ENCODE peak calls at places on chromosomes 4 and X, in ten cellular contexts. One of them, this sample, is unnamed.

GRCh38 chr4:7880681-7881080 is 59.0 kb downstream of the AFAP1 start:
- DNase-seq in activated CD4-positive, alpha-beta memory T cell treated with anti-CD3 and anti-CD28 coated beads, Interleukin-2, amount 10 ng/mL, durations not matched to agents 7 days and 5 days: no peak
- DNase-seq in fibroblast of mammary gland: no peak
- DNase-seq in islet precursor cell: no peak
- DNase-seq in MV-4-11: no peak
- DNase-seq in NCI-H345: no peak
- DNase-seq in NCI-H774: no peak
- DNase-seq in T1000: no peak
- DNase-seq in GDM1: no peak
- DNase-seq in GM12865: no peak
- DNase-seq in this sample: no peak

GRCh38 chr4:101790521-101791188 is at the start of gene BANK1:
- DNase-seq in activated CD4-positive, alpha-beta memory T cell treated with anti-CD3 and anti-CD28 coated beads, Interleukin-2, amount 10 ng/mL, durations not matched to agents 7 days and 5 days: peak; percentile 64
- DNase-seq in fibroblast of mammary gland: no peak
- DNase-seq in islet precursor cell: peak; percentile 89
- DNase-seq in MV-4-11: peak; percentile 89
- DNase-seq in NCI-H345: peak; percentile 54
- DNase-seq in NCI-H774: no peak
- DNase-seq in T1000: no peak
- DNase-seq in GDM1: peak; percentile 84
- DNase-seq in GM12865: peak; percentile 88
- DNase-seq in this sample: no peak

GRCh38 chrX:51332188-51332942 is at the start of gene NUDT10:
- DNase-seq in activated CD4-positive, alpha-beta memory T cell treated with anti-CD3 and anti-CD28 coated beads, Interleukin-2, amount 10 ng/mL, durations not matched to agents 7 days and 5 days: peak; percentile 24
- DNase-seq in fibroblast of mammary gland: peak; percentile 46
- DNase-seq in islet precursor cell: peak; percentile 93
- DNase-seq in MV-4-11: no peak
- DNase-seq in NCI-H345: no peak
- DNase-seq in NCI-H774: no peak
- DNase-seq in T1000: no peak
- DNase-seq in GDM1: no peak
- DNase-seq in GM12865: peak; percentile 0
- DNase-seq in this sample: peak; percentile 71

GRCh38 chrX:49249071-49249470 is 13.8 kb downstream of the CCDC22 start:
- DNase-seq in activated CD4-positive, alpha-beta memory T cell treated with anti-CD3 and anti-CD28 coated beads, Interleukin-2, amount 10 ng/mL, durations not matched to agents 7 days and 5 days: no peak
- DNase-seq in fibroblast of mammary gland: no peak
- DNase-seq in islet precursor cell: no peak
- DNase-seq in MV-4-11: no peak
- DNase-seq in NCI-H345: no peak
- DNase-seq in NCI-H774: no peak
- DNase-seq in T1000: no peak
- DNase-seq in GDM1: no peak
- DNase-seq in GM12865: no peak
- DNase-seq in this sample: no peak

GRCh38 chrX:115017455-115017854 is at the start of gene IL13RA2:
- DNase-seq in activated CD4-positive, alpha-beta memory T cell treated with anti-CD3 and anti-CD28 coated beads, Interleukin-2, amount 10 ng/mL, durations not matched to agents 7 days and 5 days: no peak
- DNase-seq in fibroblast of mammary gland: peak; percentile 34
- DNase-seq in islet precursor cell: no peak
- DNase-seq in MV-4-11: no peak
- DNase-seq in NCI-H345: no peak
- DNase-seq in NCI-H774: peak; percentile 37
- DNase-seq in T1000: no peak
- DNase-seq in GDM1: no peak
- DNase-seq in GM12865: no peak
- DNase-seq in this sample: no peak

GRCh38 chr4:98728433-98728832 is 70.0 kb upstream of the TSPAN5 start:
- DNase-seq in activated CD4-positive, alpha-beta memory T cell treated with anti-CD3 and anti-CD28 coated beads, Interleukin-2, amount 10 ng/mL, durations not matched to agents 7 days and 5 days: no peak
- DNase-seq in fibroblast of mammary gland: peak; percentile 44
- DNase-seq in islet precursor cell: peak; percentile 87
- DNase-seq in MV-4-11: peak; percentile 23
- DNase-seq in NCI-H345: no peak
- DNase-seq in NCI-H774: no peak
- DNase-seq in T1000: no peak
- DNase-seq in GDM1: peak; percentile 78
- DNase-seq in GM12865: no peak
- DNase-seq in this sample: no peak

GRCh38 chr4:19379318-19379717 is 872.4 kb upstream of the SLIT2 start:
- DNase-seq in activated CD4-positive, alpha-beta memory T cell treated with anti-CD3 and anti-CD28 coated beads, Interleukin-2, amount 10 ng/mL, durations not matched to agents 7 days and 5 days: no peak
- DNase-seq in fibroblast of mammary gland: no peak
- DNase-seq in islet precursor cell: no peak
- DNase-seq in MV-4-11: no peak
- DNase-seq in NCI-H345: no peak
- DNase-seq in NCI-H774: no peak
- DNase-seq in T1000: no peak
- DNase-seq in GDM1: no peak
- DNase-seq in GM12865: no peak
- DNase-seq in this sample: no peak

GRCh38 chr4:78691333-78691732 is 84.8 kb upstream of the BMP2K start:
- DNase-seq in activated CD4-positive, alpha-beta memory T cell treated with anti-CD3 and anti-CD28 coated beads, Interleukin-2, amount 10 ng/mL, durations not matched to agents 7 days and 5 days: no peak
- DNase-seq in fibroblast of mammary gland: peak; percentile 46
- DNase-seq in islet precursor cell: no peak
- DNase-seq in MV-4-11: no peak
- DNase-seq in NCI-H345: no peak
- DNase-seq in NCI-H774: no peak
- DNase-seq in T1000: no peak
- DNase-seq in GDM1: peak; percentile 45
- DNase-seq in GM12865: no peak
- DNase-seq in this sample: no peak

GRCh38 chrX:110944793-110945466 is 149.3 kb upstream of the CHRDL1 start:
- DNase-seq in activated CD4-positive, alpha-beta memory T cell treated with anti-CD3 and anti-CD28 coated beads, Interleukin-2, amount 10 ng/mL, durations not matched to agents 7 days and 5 days: no peak
- DNase-seq in fibroblast of mammary gland: no peak
- DNase-seq in islet precursor cell: peak; percentile 91
- DNase-seq in MV-4-11: no peak
- DNase-seq in NCI-H345: peak; percentile 57
- DNase-seq in NCI-H774: no peak
- DNase-seq in T1000: no peak
- DNase-seq in GDM1: no peak
- DNase-seq in GM12865: no peak
- DNase-seq in this sample: no peak

GRCh38 chr4:184593461-184593860 is 55.8 kb downstream of the CASP3 start:
- DNase-seq in activated CD4-positive, alpha-beta memory T cell treated with anti-CD3 and anti-CD28 coated beads, Interleukin-2, amount 10 ng/mL, durations not matched to agents 7 days and 5 days: no peak
- DNase-seq in fibroblast of mammary gland: no peak
- DNase-seq in islet precursor cell: no peak
- DNase-seq in MV-4-11: no peak
- DNase-seq in NCI-H345: no peak
- DNase-seq in NCI-H774: no peak
- DNase-seq in T1000: no peak
- DNase-seq in GDM1: no peak
- DNase-seq in GM12865: no peak
- DNase-seq in this sample: no peak

GRCh38 chrX:136658151-136658550 is 10.2 kb downstream of the CD40LG start:
- DNase-seq in activated CD4-positive, alpha-beta memory T cell treated with anti-CD3 and anti-CD28 coated beads, Interleukin-2, amount 10 ng/mL, durations not matched to agents 7 days and 5 days: no peak
- DNase-seq in fibroblast of mammary gland: no peak
- DNase-seq in islet precursor cell: no peak
- DNase-seq in MV-4-11: no peak
- DNase-seq in NCI-H345: no peak
- DNase-seq in NCI-H774: no peak
- DNase-seq in T1000: no peak
- DNase-seq in GDM1: no peak
- DNase-seq in GM12865: peak; percentile 44
- DNase-seq in this sample: no peak

GRCh38 chr4:36414248-36414647 is 132.8 kb downstream of the DTHD1 start:
- DNase-seq in activated CD4-positive, alpha-beta memory T cell treated with anti-CD3 and anti-CD28 coated beads, Interleukin-2, amount 10 ng/mL, durations not matched to agents 7 days and 5 days: no peak
- DNase-seq in fibroblast of mammary gland: no peak
- DNase-seq in islet precursor cell: no peak
- DNase-seq in MV-4-11: no peak
- DNase-seq in NCI-H345: peak; percentile 10
- DNase-seq in NCI-H774: no peak
- DNase-seq in T1000: no peak
- DNase-seq in GDM1: no peak
- DNase-seq in GM12865: peak; percentile 24
- DNase-seq in this sample: no peak

GRCh38 chrX:129768186-129768585 is 11.6 kb upstream of the SASH3 start:
- DNase-seq in activated CD4-positive, alpha-beta memory T cell treated with anti-CD3 and anti-CD28 coated beads, Interleukin-2, amount 10 ng/mL, durations not matched to agents 7 days and 5 days: no peak
- DNase-seq in fibroblast of mammary gland: no peak
- DNase-seq in islet precursor cell: no peak
- DNase-seq in MV-4-11: no peak
- DNase-seq in NCI-H345: no peak
- DNase-seq in NCI-H774: no peak
- DNase-seq in T1000: no peak
- DNase-seq in GDM1: no peak
- DNase-seq in GM12865: no peak
- DNase-seq in this sample: no peak

GRCh38 chr4:121192500-121192899 is 28.4 kb upstream of the TNIP3 start:
- DNase-seq in activated CD4-positive, alpha-beta memory T cell treated with anti-CD3 and anti-CD28 coated beads, Interleukin-2, amount 10 ng/mL, durations not matched to agents 7 days and 5 days: no peak
- DNase-seq in fibroblast of mammary gland: peak; percentile 58
- DNase-seq in islet precursor cell: no peak
- DNase-seq in MV-4-11: peak; percentile 27
- DNase-seq in NCI-H345: peak; percentile 24
- DNase-seq in NCI-H774: no peak
- DNase-seq in T1000: no peak
- DNase-seq in GDM1: peak; percentile 18
- DNase-seq in GM12865: peak; percentile 68
- DNase-seq in this sample: no peak

GRCh38 chr4:65193985-65194384 is 476.3 kb downstream of the EPHA5 start:
- DNase-seq in activated CD4-positive, alpha-beta memory T cell treated with anti-CD3 and anti-CD28 coated beads, Interleukin-2, amount 10 ng/mL, durations not matched to agents 7 days and 5 days: no peak
- DNase-seq in fibroblast of mammary gland: no peak
- DNase-seq in islet precursor cell: no peak
- DNase-seq in MV-4-11: no peak
- DNase-seq in NCI-H345: no peak
- DNase-seq in NCI-H774: no peak
- DNase-seq in T1000: no peak
- DNase-seq in GDM1: no peak
- DNase-seq in GM12865: no peak
- DNase-seq in this sample: no peak

GRCh38 chr4:88018471-88018870 is 11.0 kb downstream of the PKD2 start:
- DNase-seq in activated CD4-positive, alpha-beta memory T cell treated with anti-CD3 and anti-CD28 coated beads, Interleukin-2, amount 10 ng/mL, durations not matched to agents 7 days and 5 days: no peak
- DNase-seq in fibroblast of mammary gland: peak; percentile 93
- DNase-seq in islet precursor cell: no peak
- DNase-seq in MV-4-11: peak; percentile 73
- DNase-seq in NCI-H345: no peak
- DNase-seq in NCI-H774: no peak
- DNase-seq in T1000: no peak
- DNase-seq in GDM1: no peak
- DNase-seq in GM12865: no peak
- DNase-seq in this sample: peak; percentile 80

This sample was measured in coronary artery.